ENCODE peak calls at places on chromosome 5, in five cellular contexts. J, C, B, Q and H are unnamed samples.

GRCh38 chr5:54115768-54116403 is 194.5 kb downstream of the ARL15 start:
- DNase-seq in Q (no peak), J (no peak), C (no peak), B (no peak), H (no peak)

GRCh38 chr5:73443725-73444498 is 4.7 kb downstream of the FOXD1 start:
- DNase-seq in J (no peak), C (no peak), Q (no peak), B (no peak), H (no peak)

GRCh38 chr5:39238366-39239105 is 19.2 kb upstream of the FYB1 start:
- DNase-seq in C (no peak), B (no peak), Q (no peak), J (no peak), H (no peak)

GRCh38 chr5:172909931-172910502 is 49.2 kb upstream of the RPL26L1 start:
- DNase-seq in J (no peak), B (no peak), Q (no peak), C (no peak), H (no peak)

GRCh38 chr5:78611161-78611605 is 37.4 kb downstream of the LHFPL2 start:
- DNase-seq in B (no peak), Q (no peak), J (no peak), C (no peak), H (no peak)

GRCh38 chr5:36607114-36607561 is 732 bp downstream of the SLC1A3 start:
- DNase-seq in Q (peak; percentile 56), C (no peak), J (peak; percentile 50), B (no peak), H (peak; percentile 23)

GRCh38 chr5:618450-618849 is 6.3 kb downstream of the CEP72 start:
- DNase-seq in Q (no peak), B (no peak), C (no peak), J (no peak), H (no peak)

GRCh38 chr5:158877706-158878105 is 222.0 kb downstream of the EBF1 start:
- DNase-seq in J (no peak), Q (no peak), B (no peak), C (no peak), H (no peak)